ENCODE peak calls at places on chromosomes 3 and 15, in nine cellular contexts. O is SJSA1; W is ovary; H is naive thymus-derived CD4-positive, alpha-beta T cell; A is CD8-positive, alpha-beta memory T cell; J is astrocyte of the spinal cord; M is tibial nerve; Y is fibroblast of mammary gland; I is fibroblast of the aortic adventitia. V is an unnamed sample.

GRCh38 chr3:39128951-39129350 is 21.5 kb downstream of the TTC21A start:
- DNase-seq in O (no peak), W (no peak), J (no peak), H (no peak), A (no peak), Y (no peak), M (no peak), I (no peak), V (no peak)

GRCh38 chr15:87563840-87564239 is 692.7 kb downstream of the NTRK3 start:
- DNase-seq in Y (no peak), M (no peak), A (no peak), O (no peak), H (no peak), I (no peak), J (no peak), W (no peak), V (no peak)

GRCh38 chr3:160857476-160857875 is 101.4 kb downstream of the PPM1L start:
- DNase-seq in W (no peak), A (no peak), O (no peak), H (no peak), J (no peak), M (no peak), I (no peak), Y (no peak), V (no peak)

GRCh38 chr3:47536221-47536891 is 22.8 kb upstream of the ELP6 start:
- DNase-seq in Y (no peak), J (no peak), M (no peak), A (no peak), H (no peak), W (no peak), I (no peak), O (no peak), V (no peak)

GRCh38 chr15:60324706-60325438 is 72.9 kb downstream of the ANXA2 start:
- DNase-seq in M (no peak), A (no peak), I (no peak), W (no peak), J (no peak), Y (peak; percentile 33), O (no peak), H (no peak), V (peak; percentile 7)

GRCh38 chr3:133209871-133210550 is 171.8 kb downstream of the TMEM108 start:
- DNase-seq in I (peak; percentile 14), M (no peak), H (no peak), W (no peak), A (no peak), J (peak; percentile 56), O (no peak), Y (peak; percentile 30), V (peak; percentile 68)

GRCh38 chr15:82051664-82052063 is 5.8 kb upstream of the MEX3B start:
- DNase-seq in H (no peak), J (peak; percentile 26), O (peak; percentile 83), M (no peak), A (no peak), Y (peak; percentile 24), W (no peak), I (peak; percentile 38), V (peak; percentile 59)

GRCh38 chr3:122668930-122669730 is 11.5 kb upstream of the PARP14 start:
- DNase-seq in A (no peak), Y (peak; percentile 79), I (peak; percentile 48), H (no peak), M (no peak), J (peak; percentile 73), O (no peak), W (no peak), V (peak; percentile 51)

GRCh38 chr3:190694335-190695001 is 168.0 kb downstream of the GMNC start:
- DNase-seq in I (no peak), A (no peak), O (no peak), J (no peak), W (no peak), Y (no peak), M (no peak), H (no peak), V (no peak)

GRCh38 chr15:47736123-47736786 is 18.9 kb downstream of the SEMA6D start:
- DNase-seq in A (no peak), O (no peak), J (no peak), I (no peak), M (no peak), Y (no peak), H (no peak), W (no peak), V (peak; percentile 38)

GRCh38 chr3:100880072-100880471 is 113.1 kb downstream of the ABI3BP start:
- DNase-seq in J (no peak), M (no peak), W (no peak), H (no peak), O (no peak), Y (peak; percentile 63), I (peak; percentile 46), A (no peak), V (no peak)
- H3K4me3 ChIP-seq in J (no peak overlapping the region), M (no peak overlapping the region), W (no peak overlapping the region), H (no peak overlapping the region), O (no peak overlapping the region), Y (no peak overlapping the region), I (no peak overlapping the region), A (no peak overlapping the region), V (no peak overlapping the region)

DNA sequence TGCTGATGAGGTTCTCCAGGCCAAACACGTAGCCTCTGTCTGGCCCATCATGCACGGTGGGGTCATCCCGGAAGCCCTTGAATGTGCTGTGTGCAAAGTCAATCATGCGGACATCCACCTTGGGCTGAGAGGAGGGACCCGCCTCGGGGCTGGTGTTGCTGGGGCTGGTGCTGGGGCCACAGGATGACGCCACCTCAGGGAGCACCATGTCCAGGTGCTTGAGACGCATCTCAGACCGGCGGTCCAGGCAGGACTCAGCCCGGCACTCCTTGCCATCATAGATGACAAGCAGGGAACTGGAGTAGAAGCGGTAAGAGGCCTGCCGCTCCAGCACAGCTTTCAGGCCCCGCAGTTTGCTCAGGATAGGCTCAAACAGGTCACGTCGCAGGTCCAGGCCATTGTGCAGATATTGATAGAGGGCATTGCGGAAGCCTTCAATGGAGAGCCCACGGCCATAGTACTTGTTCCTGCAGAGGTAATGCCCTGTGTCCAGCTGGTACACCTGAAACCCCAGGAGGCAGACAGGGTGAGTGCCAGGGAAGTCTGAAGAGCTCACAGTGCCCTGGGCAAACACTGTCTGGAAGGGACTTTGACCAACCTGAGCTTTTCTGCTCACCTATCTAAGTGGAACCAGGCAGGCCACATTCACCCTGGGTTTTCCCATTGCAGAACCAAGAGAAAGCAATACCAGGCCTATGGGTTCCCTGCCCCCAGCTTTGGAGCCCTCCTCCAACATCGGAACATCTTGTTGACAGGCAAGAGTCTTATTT is 3.6 kb upstream of the GMPPB start:
- DNase-seq in O (no peak), Y (no peak), M (no peak), A (no peak), W (no peak), I (no peak), H (no peak), J (no peak), V (no peak)
- H3K4me3 ChIP-seq in O (no peak overlapping the region), Y (no peak overlapping the region), M (no peak overlapping the region), A (no peak overlapping the region), W (no peak overlapping the region), I (no peak overlapping the region), H (no peak overlapping the region), J (no peak overlapping the region), V (no peak overlapping the region)

GRCh38 chr3:152196782-152197181 is 71.9 kb upstream of the MBNL1 start:
- DNase-seq in I (peak; percentile 29), A (no peak), O (no peak), M (no peak), Y (no peak), W (no peak), J (no peak), H (no peak), V (no peak)

GRCh38 chr3:152199069-152199838 is 69.5 kb upstream of the MBNL1 start:
- DNase-seq in W (no peak), M (no peak), Y (no peak), I (no peak), H (no peak), A (no peak), O (no peak), J (no peak), V (no peak)

GRCh38 chr3:152198655-152199054 is 70.1 kb upstream of the MBNL1 start:
- DNase-seq in Y (no peak), A (no peak), H (no peak), M (no peak), O (no peak), I (no peak), W (no peak), J (no peak), V (no peak)

GRCh38 chr3:152197937-152198336 is 70.8 kb upstream of the MBNL1 start:
- DNase-seq in O (no peak), A (no peak), M (no peak), I (no peak), Y (no peak), W (no peak), J (no peak), H (no peak), V (no peak)

DNA sequence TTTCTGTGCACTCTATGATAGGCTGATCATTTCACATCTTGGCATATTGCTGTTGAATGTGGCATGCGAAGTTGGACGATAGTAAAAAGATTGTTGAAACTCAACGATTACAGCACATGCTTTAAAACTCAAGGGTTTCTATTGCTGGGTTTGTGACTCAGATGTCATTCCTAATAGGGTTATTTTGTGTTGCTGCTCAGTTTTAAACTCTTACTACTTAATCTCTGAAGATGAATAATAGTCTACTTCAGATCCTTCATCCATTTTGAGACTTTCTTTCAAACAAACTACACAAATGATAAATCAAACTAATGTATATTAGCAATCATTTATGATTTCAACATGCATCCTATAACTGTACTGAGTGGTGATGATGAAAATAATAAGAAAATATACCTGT is 71.3 kb upstream of the MBNL1 start:
- DNase-seq in M (no peak), O (no peak), J (no peak), W (no peak), I (peak; percentile 66), A (no peak), H (no peak), Y (peak; percentile 40), V (peak; percentile 45)
- H3K4me3 ChIP-seq in M (peak overlapping the region; percentile 5), O (no peak overlapping the region), J (no peak overlapping the region), W (peak overlapping the region; percentile 13), I (no peak overlapping the region), A (peak overlapping the region; percentile 42), H (peak overlapping the region; percentile 50), Y (no peak overlapping the region), V (no peak overlapping the region)

GRCh38 chr3:36908647-36909180 is 36.1 kb downstream of the TRANK1 start:
- DNase-seq in M (no peak), I (no peak), O (no peak), H (no peak), A (no peak), J (no peak), W (no peak), Y (no peak), V (no peak)
- H3K4me3 ChIP-seq in M (peak overlapping the region; percentile 53), I (peak overlapping the region; percentile 56), O (peak overlapping the region; percentile 44), H (peak overlapping the region; percentile 80), A (peak overlapping the region; percentile 88), J (no peak overlapping the region), W (peak overlapping the region; percentile 43), Y (peak overlapping the region; percentile 67), V (peak overlapping the region; percentile 51)

GRCh38 chr3:84126160-84126559 is 832.6 kb upstream of the CADM2 start:
- DNase-seq in M (no peak), I (no peak), J (no peak), O (no peak), H (no peak), W (no peak), A (no peak), Y (no peak), V (no peak)
- H3K4me3 ChIP-seq in M (no peak overlapping the region), I (no peak overlapping the region), J (no peak overlapping the region), O (no peak overlapping the region), H (no peak overlapping the region), W (no peak overlapping the region), A (no peak overlapping the region), Y (no peak overlapping the region), V (no peak overlapping the region)